ENCODE peak calls at places on chromosome 11, in seven cellular contexts. I is astrocyte of the cerebellum, B is OCI-LY7, C is colonic mucosa, Y is brain microvascular endothelial cell, W is HCT116, N is epithelial cell of esophagus. R is an unnamed sample.

GRCh38 chr11:48005878-48006277 is 25.5 kb downstream of the PTPRJ start:
- DNase-seq in I (no peak), B (no peak), C (no peak), Y (no peak), W (no peak), N (no peak), R (no peak)

GRCh38 chr11:28616566-28616965 is 508.4 kb downstream of the METTL15 start:
- DNase-seq in I (peak), B (no peak), C (no peak), Y (no peak), W (no peak), N (no peak), R (no peak)

GRCh38 chr11:37710031-37710430 is 1112.0 kb upstream of the RAG2 start:
- DNase-seq in I (no peak), B (no peak), C (no peak), Y (no peak), W (no peak), N (no peak), R (no peak)

GRCh38 chr11:96339704-96340554 is 3.1 kb downstream of the MAML2 start:
- DNase-seq in I (no peak), B (no peak), C (peak), Y (no peak), W (no peak), N (no peak), R (no peak)

GRCh38 chr11:102566112-102566511 is 35.6 kb upstream of the MMP7 start:
- DNase-seq in I (no peak), B (no peak), C (no peak), Y (no peak), W (no peak), N (no peak), R (no peak)

GRCh38 chr11:78630561-78631303 is 56.1 kb upstream of the NARS2 start:
- DNase-seq in I (no peak), B (no peak), C (no peak), Y (no peak), W (no peak), N (no peak), R (no peak)

GRCh38 chr11:113407163-113407562 is 19.6 kb downstream of the ANKK1 start:
- DNase-seq in I (no peak), B (no peak), C (no peak), Y (no peak), W (no peak), N (no peak), R (no peak)

GRCh38 chr11:43788394-43788793 is 92.2 kb upstream of the ALKBH3 start:
- DNase-seq in I (no peak), B (peak), C (peak), Y (no peak), W (no peak), N (no peak), R (no peak)

GRCh38 chr11:35618497-35619029 is 303 bp downstream of the FJX1 start:
- DNase-seq in I (no peak), B (no peak), C (peak), Y (no peak), W (no peak), N (peak), R (no peak)

GRCh38 chr11:113449743-113450142 is 25.5 kb downstream of the DRD2 start:
- DNase-seq in I (no peak), B (no peak), C (no peak), Y (no peak), W (no peak), N (no peak), R (no peak)

GRCh38 chr11:62055970-62056369 is 67.8 kb upstream of the INCENP start:
- DNase-seq in I (no peak), B (no peak), C (no peak), Y (no peak), W (no peak), N (no peak), R (no peak)

GRCh38 chr11:62062223-62062861 is 61.5 kb upstream of the INCENP start:
- DNase-seq in I (no peak), B (no peak), C (no peak), Y (no peak), W (no peak), N (no peak), R (no peak)

GRCh38 chr11:62064221-62064620 is 59.6 kb upstream of the INCENP start:
- DNase-seq in I (no peak), B (no peak), C (no peak), Y (no peak), W (no peak), N (no peak), R (no peak)

GRCh38 chr11:62057069-62057468 is 66.7 kb upstream of the INCENP start:
- DNase-seq in I (no peak), B (no peak), C (no peak), Y (no peak), W (no peak), N (no peak), R (no peak)

DNA sequence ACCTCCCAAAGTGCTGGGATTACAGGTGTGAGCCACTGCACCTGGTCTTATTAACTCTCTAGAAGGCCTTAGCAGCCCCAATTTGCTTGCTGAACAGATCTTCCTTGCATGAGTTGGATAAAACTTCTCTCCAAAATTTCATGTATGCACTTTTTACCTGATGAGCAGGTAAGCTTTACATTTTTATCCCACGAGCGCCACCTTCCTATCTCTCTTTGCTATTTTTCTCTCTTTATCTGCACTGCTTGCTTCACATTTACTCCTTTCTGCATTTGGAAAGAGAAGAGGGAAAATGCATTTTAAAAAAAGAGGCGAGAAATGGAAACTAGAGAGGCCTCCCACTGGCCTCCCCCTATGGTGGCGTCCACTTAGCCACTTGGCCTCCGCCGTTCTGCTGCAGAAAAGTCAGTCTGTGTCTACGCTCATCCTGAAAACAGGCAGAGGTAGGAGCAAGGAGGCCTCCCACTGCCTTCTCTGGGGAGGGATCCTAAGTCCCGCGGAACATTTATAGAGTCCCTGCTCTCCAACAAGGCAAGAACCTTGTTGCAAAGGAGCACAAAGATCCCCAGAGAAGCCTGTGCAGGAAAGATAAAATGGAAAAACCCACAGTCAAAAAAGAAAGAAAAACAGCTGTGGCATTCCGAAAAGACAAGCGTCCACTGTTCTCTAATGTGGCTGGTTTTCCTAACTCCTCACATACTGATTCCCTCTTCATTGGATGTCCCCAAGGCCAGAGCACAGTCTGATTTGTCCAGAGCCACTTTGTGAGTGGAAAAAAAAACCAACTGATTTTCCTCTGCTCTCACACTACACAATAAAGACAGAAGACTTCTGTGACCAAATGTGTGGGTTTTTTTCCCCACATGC is 62.2 kb upstream of the INCENP start:
- DNase-seq in I (no peak), B (no peak), C (no peak), Y (no peak), W (no peak), N (peak), R (no peak)
- TF ChIP-seq CTCF in I (no peak), B (no peak), C (peak), Y (no peak), W (no peak), N (peak), R (peak)

GRCh38 chr11:74646215-74646614 is 53.8 kb downstream of the POLD3 start:
- DNase-seq in I (no peak), B (no peak), C (no peak), Y (no peak), W (no peak), N (no peak), R (no peak)

GRCh38 chr11:74648894-74649293 is 56.5 kb downstream of the POLD3 start:
- DNase-seq in I (no peak), B (no peak), C (no peak), Y (no peak), W (no peak), N (no peak), R (no peak)

GRCh38 chr11:74647831-74648230 is 55.4 kb downstream of the POLD3 start:
- DNase-seq in I (no peak), B (no peak), C (no peak), Y (no peak), W (no peak), N (no peak), R (no peak)

GRCh38 chr11:74646964-74647363 is 54.6 kb downstream of the POLD3 start:
- DNase-seq in I (no peak), B (no peak), C (no peak), Y (no peak), W (no peak), N (no peak), R (no peak)

GRCh38 chr11:74647404-74647803 is 55.0 kb downstream of the POLD3 start:
- DNase-seq in I (no peak), B (no peak), C (no peak), Y (no peak), W (no peak), N (no peak), R (no peak)
- H3K4me3 ChIP-seq in I (no peak), B (no peak), C (no peak), Y (no peak), W (no peak), N (no peak), R (no peak)

GRCh38 chr11:69882270-69882608 is 63.0 kb upstream of the FGF3 start:
- DNase-seq in I (no peak), B (no peak), C (no peak), Y (no peak), W (no peak), N (no peak), R (no peak)

GRCh38 chr11:69883292-69884255 is 64.4 kb upstream of the FGF3 start:
- DNase-seq in I (no peak), B (no peak), C (no peak), Y (no peak), W (no peak), N (no peak), R (no peak)

GRCh38 chr11:69880803-69881445 is 61.7 kb upstream of the FGF3 start:
- DNase-seq in I (no peak), B (no peak), C (no peak), Y (no peak), W (no peak), N (no peak), R (no peak)

GRCh38 chr11:69880041-69880802 is 61.0 kb upstream of the FGF3 start:
- DNase-seq in I (no peak), B (no peak), C (no peak), Y (no peak), W (no peak), N (no peak), R (no peak)

DNA sequence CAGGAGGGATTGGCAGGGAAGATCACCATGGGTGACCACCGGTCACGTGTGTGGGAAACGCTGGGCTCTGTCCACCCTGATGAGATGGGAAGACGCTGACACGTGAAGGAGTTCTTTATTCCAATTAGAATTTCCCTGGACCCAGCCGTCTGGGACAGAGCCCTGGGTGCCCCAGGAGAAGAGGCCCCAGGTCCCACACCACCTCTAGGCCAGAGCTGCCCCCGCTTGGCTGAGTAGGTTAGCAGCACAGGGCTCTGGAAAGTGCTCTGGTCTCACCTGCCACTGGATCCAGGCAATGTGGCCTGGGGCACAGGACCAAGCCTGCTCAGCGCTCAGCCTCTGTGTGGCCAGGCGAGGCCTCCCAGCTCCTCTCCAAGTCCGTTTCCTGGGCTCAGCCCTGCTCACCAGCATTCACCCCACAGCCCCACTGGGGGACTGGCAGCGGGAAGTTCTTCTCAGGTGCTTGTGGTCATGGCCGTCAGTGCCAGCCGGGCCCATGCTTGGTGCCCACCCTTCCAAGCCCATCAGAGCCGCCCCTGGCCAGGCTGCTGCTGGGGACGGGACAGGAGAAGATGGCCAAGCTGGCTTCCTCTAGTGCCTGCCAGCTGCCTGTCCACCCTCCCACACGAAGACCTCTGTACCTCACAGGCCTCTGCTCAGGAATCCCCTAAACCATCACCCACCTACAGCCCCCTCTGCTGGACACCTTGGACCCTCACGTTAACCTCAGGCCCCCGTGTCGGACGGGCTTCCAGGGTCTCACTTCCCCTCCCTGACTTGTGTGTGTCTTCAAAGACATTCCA is 62.5 kb upstream of the FGF3 start:
- DNase-seq in I (no peak), B (no peak), C (no peak), Y (no peak), W (no peak), N (no peak), R (no peak)
- TF ChIP-seq CTCF in I (no peak), B (peak), C (no peak), Y (peak), W (peak), N (no peak), R (no peak)

DNA sequence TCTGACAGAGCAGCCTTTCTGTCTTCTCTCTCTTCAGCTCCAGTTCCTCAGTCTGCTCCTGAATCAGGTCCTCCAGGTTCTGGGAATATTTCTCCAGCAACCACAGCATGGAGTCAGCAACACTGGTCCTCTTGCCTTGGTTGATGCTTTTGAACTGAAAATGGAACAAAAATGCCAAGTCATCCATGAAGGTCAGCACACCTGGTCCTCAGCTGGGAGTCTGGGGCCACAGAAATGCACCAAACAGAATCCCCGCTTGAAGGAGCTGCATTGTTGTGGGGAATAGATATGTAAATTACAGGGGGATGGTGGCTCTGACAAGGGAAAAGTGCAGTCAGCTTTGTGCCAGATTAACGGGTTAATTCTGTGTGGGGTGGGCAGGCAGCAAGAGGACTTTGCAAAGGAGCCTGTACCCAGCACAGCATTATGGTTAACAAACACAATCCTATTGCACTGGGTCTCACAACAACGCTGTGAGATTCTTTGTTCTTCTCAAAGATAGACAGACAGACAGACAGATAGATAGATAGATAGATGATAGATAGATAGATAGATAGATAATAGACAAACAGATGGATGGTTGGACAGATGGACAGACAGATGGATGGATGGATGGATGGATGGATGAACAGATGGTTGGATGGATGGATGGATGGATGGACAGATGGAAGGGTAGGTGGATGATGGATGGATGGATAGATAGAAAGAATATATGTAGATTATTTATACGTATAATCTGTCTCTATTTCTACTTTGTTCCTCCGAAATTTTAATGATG is 33.8 kb upstream of the LRRC32 start:
- DNase-seq in I (no peak), B (peak), C (no peak), Y (no peak), W (no peak), N (no peak), R (no peak)
- H3K4me3 ChIP-seq in I (no peak), B (no peak), C (no peak), Y (no peak), W (no peak), N (no peak), R (no peak)

GRCh38 chr11:46444305-46444704 is 52.7 kb upstream of the CHRM4 start:
- DNase-seq in I (no peak), B (no peak), C (no peak), Y (peak), W (no peak), N (no peak), R (no peak)

GRCh38 chr11:46447544-46447943 is 56.0 kb upstream of the CHRM4 start:
- DNase-seq in I (no peak), B (no peak), C (no peak), Y (no peak), W (no peak), N (no peak), R (no peak)

GRCh38 chr11:46445887-46446286 is 54.3 kb upstream of the CHRM4 start:
- DNase-seq in I (no peak), B (no peak), C (no peak), Y (no peak), W (no peak), N (no peak), R (no peak)

GRCh38 chr11:46445192-46445591 is 53.6 kb upstream of the CHRM4 start:
- DNase-seq in I (no peak), B (no peak), C (no peak), Y (no peak), W (no peak), N (no peak), R (no peak)

GRCh38 chr11:46446343-46446751 is 54.8 kb upstream of the CHRM4 start:
- DNase-seq in I (peak), B (no peak), C (no peak), Y (no peak), W (no peak), N (no peak), R (no peak)
- TF ChIP-seq CTCF in I (peak), B (no peak), C (no peak), Y (peak), W (no peak), N (peak), R (peak)

GRCh38 chr11:62805991-62806441 is 776 bp upstream of the NXF1 start:
- DNase-seq in I (no peak), B (peak), C (peak), Y (no peak), W (no peak), N (peak), R (no peak)
- H3K4me3 ChIP-seq in I (peak), B (peak), C (peak), Y (peak), W (peak), N (peak), R (peak)